ENCODE peak calls at places on chromosomes 3 and 15, in eight cellular contexts. One of them, this sample, is unnamed.

GRCh38 chr3:10238330-10238995 is 9.8 kb upstream of the TATDN2 start:
- DNase-seq in iris pigment epithelial cell: no peak
- DNase-seq in Daoy: no peak
- DNase-seq in cardiac fibroblast: no peak
- DNase-seq in CD4-positive, alpha-beta T cell: no peak
- DNase-seq in H54: no peak
- DNase-seq in stomach: no peak
- DNase-seq in retinal pigment epithelial cell: no peak
- DNase-seq in this sample: no peak

GRCh38 chr3:155934215-155934614 is 63.8 kb downstream of the GMPS start:
- DNase-seq in stomach: no peak
- DNase-seq in CD4-positive, alpha-beta T cell: no peak
- DNase-seq in iris pigment epithelial cell: no peak
- DNase-seq in H54: no peak
- DNase-seq in cardiac fibroblast: peak; percentile 41
- DNase-seq in retinal pigment epithelial cell: no peak
- DNase-seq in Daoy: no peak
- DNase-seq in this sample: no peak

GRCh38 chr3:14388200-14388599 is 14.2 kb upstream of the SLC6A6 start:
- DNase-seq in iris pigment epithelial cell: no peak
- DNase-seq in cardiac fibroblast: no peak
- DNase-seq in H54: no peak
- DNase-seq in stomach: no peak
- DNase-seq in CD4-positive, alpha-beta T cell: no peak
- DNase-seq in Daoy: no peak
- DNase-seq in retinal pigment epithelial cell: no peak
- DNase-seq in this sample: no peak

GRCh38 chr3:115156255-115156654 is 9.2 kb upstream of the ZBTB20 start:
- DNase-seq in CD4-positive, alpha-beta T cell: no peak
- DNase-seq in retinal pigment epithelial cell: no peak
- DNase-seq in iris pigment epithelial cell: no peak
- DNase-seq in Daoy: peak; percentile 8
- DNase-seq in cardiac fibroblast: no peak
- DNase-seq in stomach: no peak
- DNase-seq in H54: no peak
- DNase-seq in this sample: no peak

GRCh38 chr3:155101398-155101797 is 21.3 kb downstream of the MME start:
- DNase-seq in cardiac fibroblast: peak; percentile 28
- DNase-seq in iris pigment epithelial cell: peak; percentile 55
- DNase-seq in retinal pigment epithelial cell: no peak
- DNase-seq in stomach: no peak
- DNase-seq in CD4-positive, alpha-beta T cell: no peak
- DNase-seq in H54: no peak
- DNase-seq in Daoy: no peak
- DNase-seq in this sample: no peak

GRCh38 chr3:194489736-194490612 is 3.2 kb upstream of the ATP13A3 start:
- DNase-seq in CD4-positive, alpha-beta T cell: no peak
- DNase-seq in stomach: no peak
- DNase-seq in iris pigment epithelial cell: peak; percentile 41
- DNase-seq in Daoy: peak; percentile 19
- DNase-seq in cardiac fibroblast: peak; percentile 60
- DNase-seq in H54: peak; percentile 44
- DNase-seq in retinal pigment epithelial cell: no peak
- DNase-seq in this sample: no peak

GRCh38 chr3:126685041-126685440 is 19.0 kb upstream of the CHCHD6 start:
- DNase-seq in CD4-positive, alpha-beta T cell: no peak
- DNase-seq in retinal pigment epithelial cell: no peak
- DNase-seq in H54: no peak
- DNase-seq in stomach: no peak
- DNase-seq in iris pigment epithelial cell: peak; percentile 12
- DNase-seq in Daoy: no peak
- DNase-seq in cardiac fibroblast: no peak
- DNase-seq in this sample: no peak

GRCh38 chr15:85100186-85100937 is 118.7 kb downstream of the PDE8A start:
- DNase-seq in iris pigment epithelial cell: peak; percentile 57
- DNase-seq in Daoy: no peak
- DNase-seq in H54: no peak
- DNase-seq in stomach: no peak
- DNase-seq in retinal pigment epithelial cell: no peak
- DNase-seq in cardiac fibroblast: peak; percentile 7
- DNase-seq in CD4-positive, alpha-beta T cell: peak; percentile 25
- DNase-seq in this sample: no peak

GRCh38 chr3:36892457-36893136 is 52.3 kb downstream of the TRANK1 start:
- DNase-seq in cardiac fibroblast: no peak
- DNase-seq in CD4-positive, alpha-beta T cell: no peak
- DNase-seq in H54: no peak
- DNase-seq in retinal pigment epithelial cell: no peak
- DNase-seq in iris pigment epithelial cell: no peak
- DNase-seq in Daoy: no peak
- DNase-seq in stomach: no peak
- DNase-seq in this sample: no peak

GRCh38 chr3:186986406-186986805 is 56.1 kb downstream of the ST6GAL1 start:
- DNase-seq in CD4-positive, alpha-beta T cell: no peak
- DNase-seq in H54: no peak
- DNase-seq in iris pigment epithelial cell: no peak
- DNase-seq in retinal pigment epithelial cell: no peak
- DNase-seq in Daoy: no peak
- DNase-seq in cardiac fibroblast: no peak
- DNase-seq in stomach: no peak
- DNase-seq in this sample: no peak

GRCh38 chr3:66633564-66633963 is 132.7 kb upstream of the LRIG1 start:
- DNase-seq in stomach: no peak
- DNase-seq in retinal pigment epithelial cell: no peak
- DNase-seq in cardiac fibroblast: peak; percentile 43
- DNase-seq in Daoy: no peak
- DNase-seq in iris pigment epithelial cell: no peak
- DNase-seq in H54: no peak
- DNase-seq in CD4-positive, alpha-beta T cell: no peak
- DNase-seq in this sample: no peak

GRCh38 chr3:185796431-185797107 is 28.3 kb downstream of the IGF2BP2 start:
- DNase-seq in retinal pigment epithelial cell: no peak
- DNase-seq in iris pigment epithelial cell: peak; percentile 79
- DNase-seq in H54: peak; percentile 50
- DNase-seq in stomach: peak; percentile 56
- DNase-seq in Daoy: peak; percentile 71
- DNase-seq in cardiac fibroblast: peak; percentile 87
- DNase-seq in CD4-positive, alpha-beta T cell: no peak
- DNase-seq in this sample: no peak

GRCh38 chr15:100705841-100706240 is 103.5 kb downstream of the ASB7 start:
- DNase-seq in H54: no peak
- DNase-seq in CD4-positive, alpha-beta T cell: no peak
- DNase-seq in cardiac fibroblast: no peak
- DNase-seq in retinal pigment epithelial cell: no peak
- DNase-seq in stomach: no peak
- DNase-seq in iris pigment epithelial cell: no peak
- DNase-seq in Daoy: no peak
- DNase-seq in this sample: no peak

GRCh38 chr3:105848821-105849220 is 20.0 kb downstream of the CBLB start:
- DNase-seq in CD4-positive, alpha-beta T cell: no peak
- DNase-seq in Daoy: no peak
- DNase-seq in iris pigment epithelial cell: no peak
- DNase-seq in cardiac fibroblast: no peak
- DNase-seq in stomach: no peak
- DNase-seq in H54: no peak
- DNase-seq in retinal pigment epithelial cell: no peak
- DNase-seq in this sample: no peak

GRCh38 chr15:77819841-77820728 is 187.4 kb upstream of the LINGO1 start:
- DNase-seq in Daoy: peak; percentile 56
- DNase-seq in H54: no peak
- DNase-seq in iris pigment epithelial cell: peak; percentile 19
- DNase-seq in retinal pigment epithelial cell: no peak
- DNase-seq in stomach: no peak
- DNase-seq in cardiac fibroblast: peak; percentile 19
- DNase-seq in CD4-positive, alpha-beta T cell: no peak
- DNase-seq in this sample: no peak